ENCODE peak calls at places on chromosomes 11 and 22, in eight cellular contexts. One of them, this sample, is unnamed.

GRCh38 chr11:20025331-20025840 is 134.9 kb downstream of the DBX1 start:
- DNase-seq in tibial nerve: no peak
- DNase-seq in stomach: no peak
- DNase-seq in body of pancreas: no peak
- DNase-seq in A549: no peak
- DNase-seq in uterus: no peak
- DNase-seq in right lobe of liver: no peak
- DNase-seq in heart left ventricle: no peak
- DNase-seq in this sample: no peak

GRCh38 chr11:64844330-64845124 is at the start of gene CDC42BPG:
- DNase-seq in tibial nerve: no peak
- DNase-seq in stomach: peak
- DNase-seq in body of pancreas: peak
- DNase-seq in A549: peak
- DNase-seq in uterus: no peak
- DNase-seq in right lobe of liver: peak
- DNase-seq in heart left ventricle: peak
- DNase-seq in this sample: no peak

GRCh38 chr22:19130959-19131684 is at the start of gene TSSK2:
- DNase-seq in tibial nerve: no peak
- DNase-seq in stomach: no peak
- DNase-seq in body of pancreas: no peak
- DNase-seq in A549: no peak
- DNase-seq in uterus: no peak
- DNase-seq in right lobe of liver: no peak
- DNase-seq in heart left ventricle: no peak
- DNase-seq in this sample: no peak

GRCh38 chr22:48153726-48154125 is 1391.3 kb downstream of the TBC1D22A start:
- DNase-seq in tibial nerve: no peak
- DNase-seq in stomach: no peak
- DNase-seq in body of pancreas: no peak
- DNase-seq in A549: no peak
- DNase-seq in uterus: no peak
- DNase-seq in right lobe of liver: no peak
- DNase-seq in heart left ventricle: no peak
- DNase-seq in this sample: no peak

GRCh38 chr11:117000039-117000740 is 98.0 kb downstream of the SIK3 start:
- DNase-seq in tibial nerve: no peak
- DNase-seq in stomach: no peak
- DNase-seq in body of pancreas: no peak
- DNase-seq in A549: no peak
- DNase-seq in uterus: no peak
- DNase-seq in right lobe of liver: no peak
- DNase-seq in heart left ventricle: no peak
- DNase-seq in this sample: no peak

GRCh38 chr11:107508201-107508857 is 50.7 kb upstream of the CWF19L2 start:
- DNase-seq in tibial nerve: no peak
- DNase-seq in stomach: no peak
- DNase-seq in body of pancreas: no peak
- DNase-seq in A549: no peak
- DNase-seq in uterus: no peak
- DNase-seq in right lobe of liver: no peak
- DNase-seq in heart left ventricle: no peak
- DNase-seq in this sample: no peak

GRCh38 chr11:72609045-72609444 is 65.2 kb downstream of the PDE2A start:
- DNase-seq in tibial nerve: no peak
- DNase-seq in stomach: no peak
- DNase-seq in body of pancreas: no peak
- DNase-seq in A549: no peak
- DNase-seq in uterus: no peak
- DNase-seq in right lobe of liver: no peak
- DNase-seq in heart left ventricle: no peak
- DNase-seq in this sample: no peak

GRCh38 chr11:115080923-115081322 is 402.6 kb downstream of the NXPE2 start:
- DNase-seq in tibial nerve: no peak
- DNase-seq in stomach: no peak
- DNase-seq in body of pancreas: no peak
- DNase-seq in A549: no peak
- DNase-seq in uterus: no peak
- DNase-seq in right lobe of liver: no peak
- DNase-seq in heart left ventricle: no peak
- DNase-seq in this sample: no peak

GRCh38 chr11:66557733-66558326 is 10.6 kb downstream of the CTSF start:
- DNase-seq in tibial nerve: no peak
- DNase-seq in stomach: no peak
- DNase-seq in body of pancreas: no peak
- DNase-seq in A549: no peak
- DNase-seq in uterus: no peak
- DNase-seq in right lobe of liver: no peak
- DNase-seq in heart left ventricle: no peak
- DNase-seq in this sample: no peak

GRCh38 chr11:6298605-6299004 is 21.7 kb downstream of the CAVIN3 start:
- DNase-seq in tibial nerve: no peak
- DNase-seq in stomach: peak
- DNase-seq in body of pancreas: peak
- DNase-seq in A549: peak
- DNase-seq in uterus: no peak
- DNase-seq in right lobe of liver: peak
- DNase-seq in heart left ventricle: peak
- DNase-seq in this sample: no peak

GRCh38 chr11:121671276-121672168 is 218.8 kb upstream of the SORL1-AS1 start:
- DNase-seq in tibial nerve: no peak
- DNase-seq in stomach: no peak
- DNase-seq in body of pancreas: no peak
- DNase-seq in A549: no peak
- DNase-seq in uterus: no peak
- DNase-seq in right lobe of liver: no peak
- DNase-seq in heart left ventricle: no peak
- DNase-seq in this sample: peak

GRCh38 chr11:32006799-32007388 is 84.0 kb upstream of the RCN1 start:
- DNase-seq in tibial nerve: no peak
- DNase-seq in stomach: no peak
- DNase-seq in body of pancreas: no peak
- DNase-seq in A549: peak
- DNase-seq in uterus: no peak
- DNase-seq in right lobe of liver: no peak
- DNase-seq in heart left ventricle: no peak
- DNase-seq in this sample: no peak

GRCh38 chr11:77668760-77669159 is 31.2 kb upstream of the CLNS1A start:
- DNase-seq in tibial nerve: no peak
- DNase-seq in stomach: no peak
- DNase-seq in body of pancreas: no peak
- DNase-seq in A549: no peak
- DNase-seq in uterus: no peak
- DNase-seq in right lobe of liver: no peak
- DNase-seq in heart left ventricle: no peak
- DNase-seq in this sample: no peak

GRCh38 chr11:134560066-134560465 is 148.0 kb upstream of the B3GAT1 start:
- DNase-seq in tibial nerve: no peak
- DNase-seq in stomach: no peak
- DNase-seq in body of pancreas: no peak
- DNase-seq in A549: no peak
- DNase-seq in uterus: no peak
- DNase-seq in right lobe of liver: no peak
- DNase-seq in heart left ventricle: no peak
- DNase-seq in this sample: peak

GRCh38 chr11:111412293-111412692 is 33.2 kb upstream of the POU2AF1 start:
- DNase-seq in tibial nerve: no peak
- DNase-seq in stomach: no peak
- DNase-seq in body of pancreas: no peak
- DNase-seq in A549: no peak
- DNase-seq in uterus: no peak
- DNase-seq in right lobe of liver: no peak
- DNase-seq in heart left ventricle: no peak
- DNase-seq in this sample: no peak

GRCh38 chr11:93741882-93742226 is 382 bp downstream of the C11orf54 start:
- DNase-seq in tibial nerve: peak
- DNase-seq in stomach: peak
- DNase-seq in body of pancreas: peak
- DNase-seq in A549: peak
- DNase-seq in uterus: peak
- DNase-seq in right lobe of liver: peak
- DNase-seq in heart left ventricle: no peak
- DNase-seq in this sample: no peak

GRCh38 chr22:46774456-46775363 is 12.3 kb downstream of the TBC1D22A start:
- DNase-seq in tibial nerve: no peak
- DNase-seq in stomach: no peak
- DNase-seq in body of pancreas: no peak
- DNase-seq in A549: no peak
- DNase-seq in uterus: no peak
- DNase-seq in right lobe of liver: no peak
- DNase-seq in heart left ventricle: no peak
- DNase-seq in this sample: no peak

GRCh38 chr11:32310218-32310601 is 125.1 kb downstream of the WT1 start:
- DNase-seq in tibial nerve: no peak
- DNase-seq in stomach: peak
- DNase-seq in body of pancreas: no peak
- DNase-seq in A549: no peak
- DNase-seq in uterus: peak
- DNase-seq in right lobe of liver: no peak
- DNase-seq in heart left ventricle: no peak
- DNase-seq in this sample: no peak

GRCh38 chr11:36249271-36249670 is 40.0 kb downstream of the COMMD9 start:
- DNase-seq in tibial nerve: no peak
- DNase-seq in stomach: no peak
- DNase-seq in body of pancreas: no peak
- DNase-seq in A549: no peak
- DNase-seq in uterus: peak
- DNase-seq in right lobe of liver: no peak
- DNase-seq in heart left ventricle: no peak
- DNase-seq in this sample: no peak

GRCh38 chr11:104061851-104062521 is 25.5 kb downstream of the DDI1 start:
- DNase-seq in tibial nerve: no peak
- DNase-seq in stomach: no peak
- DNase-seq in body of pancreas: no peak
- DNase-seq in A549: no peak
- DNase-seq in uterus: no peak
- DNase-seq in right lobe of liver: no peak
- DNase-seq in heart left ventricle: no peak
- DNase-seq in this sample: no peak

GRCh38 chr22:17924735-17925727 is 99.3 kb downstream of the MICAL3 start:
- DNase-seq in tibial nerve: no peak
- DNase-seq in stomach: peak
- DNase-seq in body of pancreas: no peak
- DNase-seq in A549: no peak
- DNase-seq in uterus: peak
- DNase-seq in right lobe of liver: no peak
- DNase-seq in heart left ventricle: no peak
- DNase-seq in this sample: no peak

GRCh38 chr11:117932426-117932825 is 3.2 kb upstream of the TMPRSS13 start:
- DNase-seq in tibial nerve: no peak
- DNase-seq in stomach: no peak
- DNase-seq in body of pancreas: no peak
- DNase-seq in A549: no peak
- DNase-seq in uterus: no peak
- DNase-seq in right lobe of liver: no peak
- DNase-seq in heart left ventricle: no peak
- DNase-seq in this sample: no peak

GRCh38 chr22:42581762-42582716 is 28.3 kb downstream of the SERHL2 start:
- DNase-seq in tibial nerve: peak
- DNase-seq in stomach: peak
- DNase-seq in body of pancreas: peak
- DNase-seq in A549: peak
- DNase-seq in uterus: peak
- DNase-seq in right lobe of liver: peak
- DNase-seq in heart left ventricle: peak
- DNase-seq in this sample: no peak

GRCh38 chr22:42582987-42583386 is 29.2 kb downstream of the SERHL2 start:
- DNase-seq in tibial nerve: no peak
- DNase-seq in stomach: no peak
- DNase-seq in body of pancreas: no peak
- DNase-seq in A549: no peak
- DNase-seq in uterus: no peak
- DNase-seq in right lobe of liver: no peak
- DNase-seq in heart left ventricle: no peak
- DNase-seq in this sample: no peak

GRCh38 chr22:42577623-42578240 is 24.0 kb downstream of the SERHL2 start:
- DNase-seq in tibial nerve: no peak
- DNase-seq in stomach: no peak
- DNase-seq in body of pancreas: no peak
- DNase-seq in A549: no peak
- DNase-seq in uterus: no peak
- DNase-seq in right lobe of liver: no peak
- DNase-seq in heart left ventricle: no peak
- DNase-seq in this sample: no peak
- TF ChIP-seq POLR2A in tibial nerve: no peak
- TF ChIP-seq POLR2A in stomach: no peak
- TF ChIP-seq POLR2A in body of pancreas: no peak
- TF ChIP-seq POLR2A in A549: no peak
- TF ChIP-seq POLR2A in uterus: no peak
- TF ChIP-seq POLR2A in right lobe of liver: no peak
- TF ChIP-seq POLR2A in heart left ventricle: no peak
- TF ChIP-seq POLR2A in this sample: no peak

DNA sequence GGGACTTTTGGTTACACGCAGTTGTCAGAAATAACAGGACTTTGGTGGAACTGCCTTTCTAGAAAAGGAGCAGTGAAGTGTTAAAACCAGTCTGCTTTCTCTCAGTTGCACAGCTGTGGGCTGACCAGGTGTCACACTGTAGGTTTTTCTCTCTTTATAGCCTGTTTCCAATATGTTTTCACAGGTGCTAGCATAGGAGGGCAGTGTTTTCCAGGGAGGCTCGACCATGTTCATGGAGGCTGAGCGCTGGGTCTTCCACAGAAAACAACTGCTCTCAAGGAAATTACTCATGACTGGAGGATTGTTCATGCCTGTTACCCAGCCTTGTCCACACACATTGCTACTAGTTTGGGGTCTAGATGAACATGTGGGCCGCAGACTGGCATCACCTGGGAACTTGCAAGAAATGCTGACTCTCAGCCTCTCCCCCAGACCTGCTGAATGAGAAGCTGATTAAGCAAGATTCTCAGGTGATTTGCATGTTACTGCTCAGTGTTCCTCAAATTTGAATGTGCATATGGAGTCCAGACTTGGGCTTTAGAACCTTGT is 157.7 kb downstream of the MAML2 start:
- DNase-seq in tibial nerve: no peak
- DNase-seq in stomach: no peak
- DNase-seq in body of pancreas: no peak
- DNase-seq in A549: no peak
- DNase-seq in uterus: no peak
- DNase-seq in right lobe of liver: no peak
- DNase-seq in heart left ventricle: no peak
- DNase-seq in this sample: no peak
- H3K27ac ChIP-seq in tibial nerve: no peak
- H3K27ac ChIP-seq in stomach: no peak
- H3K27ac ChIP-seq in body of pancreas: no peak
- H3K27ac ChIP-seq in A549: no peak
- H3K27ac ChIP-seq in uterus: no peak
- H3K27ac ChIP-seq in right lobe of liver: no peak
- H3K27ac ChIP-seq in heart left ventricle: no peak
- H3K27ac ChIP-seq in this sample: no peak

GRCh38 chr22:45268958-45269844 is 15.5 kb upstream of the UPK3A start:
- DNase-seq in tibial nerve: peak
- DNase-seq in stomach: peak
- DNase-seq in body of pancreas: peak
- DNase-seq in A549: peak
- DNase-seq in uterus: peak
- DNase-seq in right lobe of liver: peak
- DNase-seq in heart left ventricle: peak
- DNase-seq in this sample: no peak
- TF ChIP-seq POLR2A in tibial nerve: no peak
- TF ChIP-seq POLR2A in stomach: no peak
- TF ChIP-seq POLR2A in body of pancreas: no peak
- TF ChIP-seq POLR2A in A549: peak
- TF ChIP-seq POLR2A in uterus: no peak
- TF ChIP-seq POLR2A in right lobe of liver: no peak
- TF ChIP-seq POLR2A in heart left ventricle: no peak
- TF ChIP-seq POLR2A in this sample: no peak

GRCh38 chr22:30334601-30335000 is 7.9 kb upstream of the TBC1D10A start:
- DNase-seq in tibial nerve: no peak
- DNase-seq in stomach: peak
- DNase-seq in body of pancreas: no peak
- DNase-seq in A549: no peak
- DNase-seq in uterus: no peak
- DNase-seq in right lobe of liver: no peak
- DNase-seq in heart left ventricle: no peak
- DNase-seq in this sample: no peak
- H3K27ac ChIP-seq in tibial nerve: no peak
- H3K27ac ChIP-seq in stomach: no peak
- H3K27ac ChIP-seq in body of pancreas: no peak
- H3K27ac ChIP-seq in A549: no peak
- H3K27ac ChIP-seq in uterus: no peak
- H3K27ac ChIP-seq in right lobe of liver: no peak
- H3K27ac ChIP-seq in heart left ventricle: no peak
- H3K27ac ChIP-seq in this sample: no peak